ENCODE peak calls at places on chromosome 16, in five cellular contexts. R is fibroblast of lung, K is K562, N is hepatocyte, Y is GM12878. W is an unnamed sample.

GRCh38 chr16:80804451-80805383 is at the start of gene CDYL2:
- DNase-seq in Y (no peak), N (peak; percentile 82), R (peak; percentile 36), K (peak; percentile 36), W (no peak)

GRCh38 chr16:23319861-23320615 is 17.9 kb downstream of the SCNN1B start:
- DNase-seq in K (no peak), N (no peak), Y (no peak), R (no peak), W (no peak)

GRCh38 chr16:30543067-30543466 is 8.4 kb upstream of the ZNF747 start:
- DNase-seq in Y (no peak), K (no peak), R (no peak), N (no peak), W (no peak)

GRCh38 chr16:11379420-11379819 is 34.2 kb downstream of the RMI2 start:
- DNase-seq in R (peak; percentile 71), N (no peak), K (no peak), Y (peak; percentile 71), W (peak; percentile 51)

GRCh38 chr16:48235556-48236136 is 8.5 kb upstream of the LONP2 start:
- DNase-seq in N (no peak), Y (no peak), R (no peak), K (no peak), W (no peak)

GRCh38 chr16:85028638-85029412 is 1.2 kb downstream of the KIAA0513 start:
- DNase-seq in R (peak; percentile 76), Y (no peak), K (no peak), N (peak; percentile 74), W (peak; percentile 50)

GRCh38 chr16:31873556-31874353 is at the start of gene ZNF267:
- DNase-seq in R (peak; percentile 84), Y (peak; percentile 50), N (peak; percentile 97), K (peak; percentile 98), W (peak; percentile 95)

GRCh38 chr16:68309798-68310197 is 948 bp downstream of the SLC7A6OS start:
- DNase-seq in R (no peak), K (no peak), N (no peak), Y (no peak), W (no peak)

GRCh38 chr16:24291932-24292331 is 35.8 kb downstream of the CACNG3 start:
- DNase-seq in N (no peak), Y (no peak), K (no peak), R (no peak), W (no peak)

GRCh38 chr16:49755291-49755611 is 100.7 kb downstream of the ZNF423 start:
- DNase-seq in R (peak; percentile 74), N (peak; percentile 64), K (peak; percentile 30), Y (no peak), W (no peak)

GRCh38 chr16:10562361-10562899 is 18.0 kb downstream of the EMP2 start:
- DNase-seq in Y (no peak), N (no peak), R (no peak), K (no peak), W (no peak)

GRCh38 chr16:48503779-48504178 is 106.2 kb downstream of the N4BP1 start:
- DNase-seq in K (no peak), R (peak; percentile 73), N (peak; percentile 76), Y (no peak), W (no peak)

GRCh38 chr16:23401142-23401541 is 51.8 kb downstream of the COG7 start:
- DNase-seq in K (no peak), N (no peak), R (no peak), Y (no peak), W (no peak)

GRCh38 chr16:11759163-11759834 is 16.6 kb upstream of the TXNDC11 start:
- DNase-seq in N (peak; percentile 42), Y (no peak), K (no peak), R (no peak), W (no peak)

GRCh38 chr16:27449434-27450188 is 47.6 kb downstream of the IL21R start:
- DNase-seq in R (no peak), K (no peak), N (no peak), Y (no peak), W (no peak)

GRCh38 chr16:85536073-85536410 is 77.1 kb upstream of the GSE1 start:
- DNase-seq in K (no peak), N (no peak), R (no peak), Y (no peak), W (no peak)

GRCh38 chr16:86529160-86529559 is 18.8 kb downstream of the FOXF1 start:
- DNase-seq in K (no peak), N (no peak), R (peak; percentile 57), Y (no peak), W (no peak)

GRCh38 chr16:89291776-89292175 is 74.3 kb downstream of the ZNF778 start:
- DNase-seq in N (no peak), R (no peak), Y (no peak), K (no peak), W (no peak)

GRCh38 chr16:66477028-66477515 is 50.0 kb downstream of the BEAN1 start:
- DNase-seq in N (no peak), R (no peak), Y (no peak), K (no peak), W (no peak)
- H3K27ac ChIP-seq in N (no peak overlapping the region), R (no peak overlapping the region), Y (no peak overlapping the region), K (no peak overlapping the region), W (no peak overlapping the region)

GRCh38 chr16:56196381-56196780 is 5.1 kb downstream of the GNAO1 start:
- DNase-seq in Y (no peak), K (no peak), N (no peak), R (no peak), W (no peak)

GRCh38 chr16:56192971-56193936 is 2.0 kb downstream of the GNAO1 start:
- DNase-seq in Y (no peak), K (no peak), R (no peak), N (no peak), W (no peak)

GRCh38 chr16:56197227-56197992 is 6.1 kb downstream of the GNAO1 start:
- DNase-seq in K (no peak), R (no peak), Y (no peak), N (no peak), W (no peak)

GRCh38 chr16:56193951-56194726 is 2.9 kb downstream of the GNAO1 start:
- DNase-seq in K (peak; percentile 87), N (peak; percentile 92), Y (no peak), R (peak; percentile 69), W (no peak)

DNA sequence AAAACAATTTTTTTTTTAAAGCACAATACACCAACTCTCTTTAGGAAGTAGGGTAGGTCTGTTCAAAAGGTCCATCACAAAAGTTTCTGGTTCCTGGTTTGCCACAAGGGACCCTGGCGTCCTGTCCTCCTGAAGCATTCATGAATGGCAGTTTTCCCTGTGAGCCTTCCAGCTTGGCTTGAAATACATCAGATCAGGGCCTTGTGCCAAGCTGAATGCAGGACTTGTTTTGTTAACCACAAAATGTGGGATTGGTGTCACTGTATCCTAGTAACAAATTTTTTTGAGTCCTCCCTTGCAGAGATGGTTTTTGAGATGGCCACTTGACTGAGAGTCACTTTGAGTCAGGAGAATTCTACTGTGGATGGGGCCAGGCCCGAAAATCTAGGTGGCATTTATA is 3.9 kb downstream of the GNAO1 start:
- DNase-seq in N (no peak), R (peak; percentile 3), K (no peak), Y (no peak), W (peak; percentile 15)
- TF ChIP-seq EZH2 in N (no peak), R (no peak), K (no peak), Y (no peak), W (no peak)

DNA sequence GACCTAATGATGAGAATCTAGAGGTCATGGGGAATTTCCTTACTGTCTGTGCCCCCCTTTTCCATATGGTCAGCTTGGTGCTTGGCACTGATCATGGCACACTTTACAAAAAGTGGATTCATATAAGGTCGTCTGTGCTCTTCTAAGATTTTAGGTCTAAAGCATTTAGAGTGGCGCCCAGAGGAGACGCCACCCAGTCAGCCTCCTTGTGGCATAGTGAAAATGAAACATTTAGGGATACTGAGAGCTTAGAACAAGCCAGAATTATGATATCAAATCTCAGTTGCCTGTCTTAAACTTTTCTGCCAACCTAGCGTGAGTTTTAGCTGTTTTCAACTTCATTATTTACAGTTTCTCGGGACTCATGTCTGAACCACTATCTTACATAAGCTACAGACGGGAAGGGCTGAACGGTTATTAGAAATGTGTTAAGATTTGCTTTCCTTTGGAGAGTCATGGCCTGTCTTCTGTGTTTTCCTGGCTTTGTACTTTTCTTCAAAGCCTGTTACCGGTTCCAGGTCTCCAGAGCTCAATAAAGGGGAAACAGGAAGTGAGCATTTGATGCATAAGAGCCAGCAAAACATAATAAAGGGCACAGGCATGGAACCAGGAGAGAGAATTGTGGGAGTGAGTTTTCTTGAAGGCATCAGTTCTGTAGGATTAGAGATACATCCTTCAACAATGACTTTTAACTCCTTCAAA is 13.7 kb downstream of the ZNRF1 start:
- DNase-seq in R (no peak), N (no peak), Y (no peak), K (no peak), W (no peak)
- H3K4me3 ChIP-seq in R (peak overlapping the region; percentile 7), N (no peak overlapping the region), Y (peak overlapping the region; percentile 60), K (no peak overlapping the region), W (no peak overlapping the region)

DNA sequence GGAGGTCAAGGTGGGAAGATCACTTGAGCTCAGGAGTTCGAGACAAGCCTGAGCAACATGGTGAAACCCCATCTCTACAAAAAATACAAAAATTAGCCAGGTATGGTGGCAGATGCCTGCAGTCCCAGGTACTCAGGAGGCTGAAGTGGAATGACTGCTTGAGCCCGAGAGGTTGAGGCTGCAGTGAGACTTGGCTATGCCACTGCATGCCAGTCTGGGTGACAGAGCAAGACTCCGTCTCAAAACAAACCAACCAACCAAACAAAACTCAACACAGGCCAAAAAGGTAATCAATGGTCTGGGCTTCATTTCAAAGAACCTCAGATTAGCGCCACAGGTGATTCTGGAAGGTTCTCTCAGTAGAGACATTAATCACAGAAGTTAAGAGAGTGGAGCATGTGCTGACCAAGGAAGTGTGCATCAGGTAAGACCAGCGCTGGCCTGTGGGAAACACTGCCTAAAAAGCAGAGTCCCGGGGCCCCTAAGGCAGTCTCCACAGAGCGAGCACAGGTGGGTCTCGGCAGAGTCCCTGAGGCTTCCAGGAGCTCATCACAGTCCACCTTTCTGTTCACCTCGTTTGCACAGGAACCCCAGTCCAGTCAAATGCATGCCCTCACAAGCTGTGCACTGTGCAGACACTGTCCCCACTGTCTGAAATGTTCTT is 71.5 kb upstream of the TRAP1 start:
- DNase-seq in K (peak; percentile 2), R (no peak), Y (no peak), N (no peak), W (no peak)
- H3K27ac ChIP-seq in K (no peak overlapping the region), R (no peak overlapping the region), Y (peak overlapping the region; percentile 47), N (no peak overlapping the region), W (no peak overlapping the region)

W was measured in PC-9.